ENCODE peak calls at places on chromosome 16, in five cellular contexts. O is naive thymus-derived CD4-positive, alpha-beta T cell; D is lower lobe of right lung; Y is IMR-90; R is GM23248. F is an unnamed sample.

GRCh38 chr16:55035956-55036355 is 105.3 kb downstream of the IRX5 start:
- DNase-seq in O (no peak), D (no peak), Y (peak; percentile 5), R (peak; percentile 63), F (no peak)

GRCh38 chr16:19168173-19169080 is at the start of gene SYT17:
- DNase-seq in O (no peak), D (peak; percentile 59), Y (no peak), R (peak; percentile 29), F (no peak)

GRCh38 chr16:5412721-5413120 is 315.1 kb upstream of the EEF2KMT start:
- DNase-seq in O (no peak), D (no peak), Y (no peak), R (no peak), F (no peak)

GRCh38 chr16:770411-770810 is 9.9 kb downstream of the MSLN start:
- DNase-seq in O (no peak), D (no peak), Y (no peak), R (no peak), F (no peak)

GRCh38 chr16:29710227-29711219 is 31.5 kb downstream of the QPRT start:
- DNase-seq in O (peak; percentile 53), D (peak; percentile 3), Y (peak; percentile 79), R (peak; percentile 89), F (no peak)

GRCh38 chr16:6076631-6077030 is 979.0 kb upstream of the EEF2KMT start:
- DNase-seq in O (no peak), D (no peak), Y (no peak), R (no peak), F (no peak)

GRCh38 chr16:746637-747036 is 5.8 kb upstream of the CIAO3 start:
- DNase-seq in O (no peak), D (no peak), Y (no peak), R (no peak), F (no peak)

GRCh38 chr16:47204736-47205499 is 61.2 kb upstream of the NETO2 start:
- DNase-seq in O (no peak), D (no peak), Y (no peak), R (no peak), F (no peak)

GRCh38 chr16:15788846-15789239 is 68.0 kb downstream of the MYH11 start:
- DNase-seq in O (no peak), D (no peak), Y (no peak), R (peak; percentile 13), F (no peak)

GRCh38 chr16:14284930-14285541 is 213.9 kb downstream of the MRTFB start:
- DNase-seq in O (no peak), D (peak; percentile 79), Y (no peak), R (peak; percentile 86), F (no peak)

GRCh38 chr16:15765880-15766279 is 90.9 kb downstream of the MYH11 start:
- DNase-seq in O (no peak), D (no peak), Y (peak; percentile 39), R (peak; percentile 61), F (no peak)

GRCh38 chr16:54957403-54957802 is 26.7 kb downstream of the IRX5 start:
- DNase-seq in O (no peak), D (no peak), Y (no peak), R (peak; percentile 35), F (no peak)

GRCh38 chr16:58533751-58534470 is 18.6 kb downstream of the SETD6 start:
- DNase-seq in O (no peak), D (no peak), Y (no peak), R (no peak), F (no peak)

GRCh38 chr16:72927199-72928088 is 120.5 kb downstream of the ZFHX3 start:
- DNase-seq in O (no peak), D (peak; percentile 77), Y (peak; percentile 97), R (peak; percentile 92), F (peak; percentile 80)

GRCh38 chr16:51538707-51539604 is 387.9 kb upstream of the SALL1 start:
- DNase-seq in O (no peak), D (no peak), Y (peak; percentile 92), R (peak; percentile 96), F (peak; percentile 84)

GRCh38 chr16:22297114-22297870 is at the start of gene POLR3E:
- DNase-seq in O (peak; percentile 100), D (peak; percentile 99), Y (peak; percentile 95), R (peak; percentile 97), F (peak; percentile 96)

GRCh38 chr16:24580665-24581064 is 41.3 kb downstream of the RBBP6 start:
- DNase-seq in O (no peak), D (no peak), Y (peak; percentile 62), R (peak; percentile 67), F (no peak)

GRCh38 chr16:12468552-12468951 is 335.1 kb downstream of the CPPED1 start:
- DNase-seq in O (no peak), D (no peak), Y (no peak), R (no peak), F (no peak)

GRCh38 chr16:4682616-4683254 is 10.6 kb upstream of the NUDT16L1 start:
- DNase-seq in O (no peak), D (peak; percentile 76), Y (peak; percentile 18), R (peak; percentile 30), F (no peak)

GRCh38 chr16:62034236-62035114 is 1.8 kb downstream of the CDH8 start:
- DNase-seq in O (no peak), D (no peak), Y (no peak), R (no peak), F (no peak)

GRCh38 chr16:22317625-22318024 is 20.4 kb downstream of the POLR3E start:
- DNase-seq in O (no peak), D (no peak), Y (no peak), R (no peak), F (no peak)

GRCh38 chr16:65070831-65071230 is 51.0 kb downstream of the CDH11 start:
- DNase-seq in O (no peak), D (no peak), Y (peak; percentile 99), R (peak; percentile 98), F (peak; percentile 76)

GRCh38 chr16:29807426-29808218 is 1.3 kb downstream of the MAZ start:
- DNase-seq in O (peak; percentile 86), D (peak; percentile 92), Y (peak; percentile 91), R (peak; percentile 96), F (peak; percentile 93)

GRCh38 chr16:85002099-85002541 is 9.2 kb downstream of the ZDHHC7 start:
- DNase-seq in O (no peak), D (peak; percentile 28), Y (no peak), R (no peak), F (no peak)

GRCh38 chr16:57901480-57902069 is 69.4 kb downstream of the CNGB1 start:
- DNase-seq in O (no peak), D (no peak), Y (no peak), R (no peak), F (no peak)

GRCh38 chr16:69105501-69106361 is at the start of gene HAS3:
- DNase-seq in O (no peak), D (peak; percentile 81), Y (peak; percentile 48), R (peak; percentile 75), F (no peak)

GRCh38 chr16:69917739-69918138 is 33.4 kb upstream of the CLEC18A start:
- DNase-seq in O (no peak), D (peak; percentile 52), Y (peak; percentile 99), R (peak; percentile 96), F (no peak)

GRCh38 chr16:10744370-10745030 is 858 bp downstream of the NUBP1 start:
- DNase-seq in O (no peak), D (no peak), Y (peak; percentile 49), R (peak; percentile 72), F (no peak)

GRCh38 chr16:79175286-79176057 is 425.1 kb downstream of the MAF start:
- DNase-seq in O (no peak), D (no peak), Y (no peak), R (no peak), F (no peak)

GRCh38 chr16:10040136-10041080 is 141.8 kb downstream of the GRIN2A start:
- DNase-seq in O (no peak), D (no peak), Y (no peak), R (no peak), F (no peak)

DNA sequence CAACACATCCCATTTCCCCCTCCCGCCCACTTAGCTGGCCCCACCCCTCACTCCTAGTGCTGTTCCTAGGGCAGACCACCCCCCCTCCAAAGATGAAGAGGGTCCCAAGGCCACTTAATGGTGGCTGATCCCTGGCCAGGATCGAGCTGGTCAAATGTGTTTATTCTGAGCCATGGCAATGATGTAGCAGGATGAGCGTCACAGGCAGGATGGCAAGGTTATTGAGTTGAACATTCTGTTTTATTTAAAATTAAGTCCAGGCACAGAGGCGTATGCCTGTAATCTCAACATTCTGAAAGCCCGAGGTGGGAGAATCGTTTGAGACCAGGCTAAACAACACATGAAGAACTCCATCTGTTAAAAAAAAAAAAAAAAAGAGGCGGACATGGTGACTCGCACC is 12.2 kb downstream of the ZNF423 start:
- DNase-seq in O (no peak), D (no peak), Y (no peak), R (no peak), F (no peak)
- H3K27ac ChIP-seq in O (no peak overlapping the region), D (no peak overlapping the region), Y (no peak overlapping the region), R (no peak overlapping the region), F (no peak overlapping the region)

DNA sequence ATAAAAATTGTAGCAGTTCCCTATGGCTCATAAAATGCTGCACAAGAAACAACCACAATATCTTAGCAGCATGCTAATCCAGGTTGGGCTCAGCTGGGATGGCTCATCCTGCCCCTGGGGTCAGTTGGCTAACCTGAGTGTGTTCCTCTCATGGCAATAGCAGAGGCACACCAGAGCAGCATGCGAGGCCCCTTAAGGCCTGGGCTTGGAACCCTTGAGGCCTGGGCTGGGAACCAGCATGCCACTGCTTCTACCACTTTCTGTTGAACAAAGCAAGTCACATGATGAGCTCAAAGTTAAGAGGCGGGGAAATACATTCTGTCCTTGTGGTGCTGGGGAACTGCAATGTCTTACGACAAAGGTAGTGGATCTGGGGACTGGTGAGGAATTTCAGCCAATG is 154.4 kb upstream of the FOXF1 start:
- DNase-seq in O (no peak), D (no peak), Y (no peak), R (peak; percentile 68), F (no peak)
- H3K27me3 ChIP-seq in O (no peaks in the 10 kb centered on the region), D (peaks cover 20% of the 10 kb centered on the region), Y (no peaks in the 10 kb centered on the region), R (no peaks in the 10 kb centered on the region), F (peaks cover 37% of the 10 kb centered on the region)

GRCh38 chr16:71807905-71808592 is 585 bp downstream of the AP1G1 start:
- DNase-seq in O (no peak), D (no peak), Y (peak; percentile 21), R (peak; percentile 73), F (no peak)
- H3K9me3 ChIP-seq in O (no peaks in the 10 kb centered on the region), D (no peaks in the 10 kb centered on the region), Y (no peaks in the 10 kb centered on the region), R (no peaks in the 10 kb centered on the region), F (no peaks in the 10 kb centered on the region)

GRCh38 chr16:71852146-71852545 is 6.4 kb downstream of the ATXN1L start:
- DNase-seq in O (no peak), D (no peak), Y (no peak), R (no peak), F (no peak)

GRCh38 chr16:71851726-71852125 is 6.0 kb downstream of the ATXN1L start:
- DNase-seq in O (no peak), D (no peak), Y (no peak), R (no peak), F (no peak)

GRCh38 chr16:71852561-71852960 is 6.8 kb downstream of the ATXN1L start:
- DNase-seq in O (no peak), D (no peak), Y (no peak), R (no peak), F (no peak)

GRCh38 chr16:71854369-71854948 is 8.7 kb downstream of the ATXN1L start:
- DNase-seq in O (no peak), D (no peak), Y (no peak), R (no peak), F (no peak)

DNA sequence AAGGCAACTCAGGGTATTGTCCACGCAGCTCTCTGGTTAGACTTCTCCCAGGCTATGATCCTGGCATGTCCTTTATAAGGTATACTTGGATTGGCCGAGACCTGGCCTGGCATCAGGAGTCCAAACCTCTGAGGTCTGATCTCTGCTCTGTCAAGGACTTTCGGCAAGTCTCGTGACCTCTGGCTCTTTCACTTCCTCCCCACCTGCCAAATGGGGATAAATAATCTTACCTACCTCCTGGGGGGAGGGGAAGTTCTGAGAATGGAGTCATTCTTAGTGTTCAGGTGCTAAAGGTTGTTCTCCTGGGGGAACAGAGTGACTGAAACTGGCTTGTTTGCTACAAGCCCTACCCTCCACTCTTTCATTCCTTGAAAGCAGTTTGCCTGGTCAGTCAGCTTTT is 7.6 kb downstream of the ATXN1L start:
- DNase-seq in O (no peak), D (no peak), Y (no peak), R (no peak), F (no peak)
- H3K27ac ChIP-seq in O (no peak overlapping the region), D (no peak overlapping the region), Y (no peak overlapping the region), R (no peak overlapping the region), F (no peak overlapping the region)